ENCODE peak calls at places on chromosomes 7 and 10, in seven cellular contexts. One of them, this sample, is unnamed.

GRCh38 chr10:50593523-50593922 is 30.2 kb downstream of the SGMS1 start:
- DNase-seq in neuronal stem cell: no peak
- DNase-seq in H1: no peak
- DNase-seq in mesenchymal stem cell: peak
- DNase-seq in H9: no peak
- DNase-seq in trophoblast cell: no peak
- DNase-seq in mesendoderm: no peak
- DNase-seq in this sample: peak

GRCh38 chr7:85261341-85261740 is 74.5 kb upstream of the SEMA3D start:
- DNase-seq in neuronal stem cell: no peak
- DNase-seq in H1: no peak
- DNase-seq in mesenchymal stem cell: peak
- DNase-seq in H9: no peak
- DNase-seq in trophoblast cell: no peak
- DNase-seq in mesendoderm: no peak
- DNase-seq in this sample: peak

GRCh38 chr7:36299223-36299760 is 90.4 kb upstream of the ANLN start:
- DNase-seq in neuronal stem cell: no peak
- DNase-seq in H1: no peak
- DNase-seq in mesenchymal stem cell: no peak
- DNase-seq in H9: no peak
- DNase-seq in trophoblast cell: no peak
- DNase-seq in mesendoderm: no peak
- DNase-seq in this sample: no peak

GRCh38 chr7:2710256-2710655 is 22.3 kb downstream of the AMZ1 start:
- DNase-seq in neuronal stem cell: no peak
- DNase-seq in H1: no peak
- DNase-seq in mesenchymal stem cell: no peak
- DNase-seq in H9: no peak
- DNase-seq in trophoblast cell: no peak
- DNase-seq in mesendoderm: no peak
- DNase-seq in this sample: no peak

GRCh38 chr10:218753-219152 is 83.5 kb downstream of the ZMYND11 start:
- DNase-seq in neuronal stem cell: no peak
- DNase-seq in H1: no peak
- DNase-seq in mesenchymal stem cell: no peak
- DNase-seq in H9: no peak
- DNase-seq in trophoblast cell: no peak
- DNase-seq in mesendoderm: no peak
- DNase-seq in this sample: no peak

GRCh38 chr10:20041931-20042330 is 225.7 kb downstream of the PLXDC2 start:
- DNase-seq in neuronal stem cell: no peak
- DNase-seq in H1: no peak
- DNase-seq in mesenchymal stem cell: no peak
- DNase-seq in H9: no peak
- DNase-seq in trophoblast cell: no peak
- DNase-seq in mesendoderm: no peak
- DNase-seq in this sample: no peak

GRCh38 chr10:104336829-104337526 is 1.3 kb downstream of the ITPRIP start:
- DNase-seq in neuronal stem cell: no peak
- DNase-seq in H1: no peak
- DNase-seq in mesenchymal stem cell: peak
- DNase-seq in H9: no peak
- DNase-seq in trophoblast cell: peak
- DNase-seq in mesendoderm: peak
- DNase-seq in this sample: peak

GRCh38 chr7:111294494-111294893 is 203.6 kb downstream of the LRRN3 start:
- DNase-seq in neuronal stem cell: no peak
- DNase-seq in H1: no peak
- DNase-seq in mesenchymal stem cell: no peak
- DNase-seq in H9: no peak
- DNase-seq in trophoblast cell: no peak
- DNase-seq in mesendoderm: no peak
- DNase-seq in this sample: no peak

GRCh38 chr10:48333856-48334255 is 27.4 kb downstream of the MAPK8 start:
- DNase-seq in neuronal stem cell: no peak
- DNase-seq in H1: no peak
- DNase-seq in mesenchymal stem cell: no peak
- DNase-seq in H9: no peak
- DNase-seq in trophoblast cell: no peak
- DNase-seq in mesendoderm: peak
- DNase-seq in this sample: peak

GRCh38 chr7:156017431-156017830 is 205.2 kb upstream of the SHH start:
- DNase-seq in neuronal stem cell: no peak
- DNase-seq in H1: no peak
- DNase-seq in mesenchymal stem cell: no peak
- DNase-seq in H9: no peak
- DNase-seq in trophoblast cell: no peak
- DNase-seq in mesendoderm: no peak
- DNase-seq in this sample: no peak

GRCh38 chr7:131556912-131557457 is 557 bp upstream of the PODXL start:
- DNase-seq in neuronal stem cell: no peak
- DNase-seq in H1: no peak
- DNase-seq in mesenchymal stem cell: no peak
- DNase-seq in H9: peak
- DNase-seq in trophoblast cell: no peak
- DNase-seq in mesendoderm: peak
- DNase-seq in this sample: no peak

DNA sequence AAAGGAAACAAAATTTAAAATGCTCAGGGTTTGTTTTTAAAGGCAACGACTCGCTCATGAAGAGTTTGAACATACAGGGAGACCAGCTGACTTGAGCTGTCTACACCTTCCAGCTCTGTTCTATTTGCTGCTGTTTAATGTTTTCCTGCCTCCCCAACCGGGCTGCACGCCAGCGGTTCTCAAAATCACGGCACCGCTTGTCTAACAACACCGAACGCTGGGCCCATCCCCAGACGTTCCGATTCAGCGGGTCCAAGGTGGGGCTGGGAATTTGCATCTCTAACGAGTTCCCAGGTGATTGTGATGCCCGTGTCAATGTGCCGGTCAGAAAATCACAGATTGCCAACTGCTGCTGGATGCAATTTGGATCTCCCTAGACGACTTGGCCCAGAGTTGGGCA is 28.3 kb downstream of the CELF2 start:
- DNase-seq in neuronal stem cell: no peak
- DNase-seq in H1: no peak
- DNase-seq in mesenchymal stem cell: no peak
- DNase-seq in H9: no peak
- DNase-seq in trophoblast cell: no peak
- DNase-seq in mesendoderm: no peak
- DNase-seq in this sample: no peak
- H3K27ac ChIP-seq in neuronal stem cell: no peak
- H3K27ac ChIP-seq in H1: no peak
- H3K27ac ChIP-seq in mesenchymal stem cell: no peak
- H3K27ac ChIP-seq in H9: no peak
- H3K27ac ChIP-seq in trophoblast cell: no peak
- H3K27ac ChIP-seq in mesendoderm: no peak
- H3K27ac ChIP-seq in this sample: no peak

DNA sequence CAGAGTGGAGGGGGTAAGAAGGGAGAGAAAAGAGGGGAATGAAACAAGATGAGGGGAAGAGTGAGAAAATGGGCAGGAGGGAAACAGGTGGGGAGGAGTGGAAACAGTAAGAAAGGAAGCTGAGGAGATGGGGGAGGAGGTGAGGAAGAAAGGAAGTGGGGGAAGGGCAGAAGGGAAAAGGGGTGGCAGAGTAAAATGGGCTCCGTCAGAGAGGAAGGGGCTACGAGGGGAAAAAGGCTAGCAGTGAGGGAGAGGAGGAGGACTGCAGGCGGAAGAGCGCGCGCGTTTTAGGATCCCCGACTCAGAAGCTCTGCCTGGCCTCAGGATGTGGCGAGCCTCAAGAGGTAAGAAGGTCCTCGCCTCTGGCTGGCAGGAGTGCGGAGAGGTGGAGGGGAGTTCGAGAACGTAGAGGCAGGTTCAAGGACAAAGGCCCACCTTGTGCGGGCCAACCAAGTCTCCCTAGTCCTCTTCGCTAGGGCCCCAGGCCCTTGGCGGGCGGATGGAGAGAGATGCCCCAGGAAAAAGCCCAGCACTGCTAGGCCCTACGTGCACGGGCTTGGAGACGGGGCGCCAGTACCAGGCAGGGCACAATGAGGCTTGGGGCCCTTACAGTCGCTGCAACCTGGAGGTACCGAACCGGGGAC is 5.8 kb upstream of the NKX2-3 start:
- DNase-seq in neuronal stem cell: no peak
- DNase-seq in H1: no peak
- DNase-seq in mesenchymal stem cell: no peak
- DNase-seq in H9: no peak
- DNase-seq in trophoblast cell: no peak
- DNase-seq in mesendoderm: no peak
- DNase-seq in this sample: no peak
- H3K4me2 ChIP-seq in neuronal stem cell: no peak
- H3K4me2 ChIP-seq in H1: peak
- H3K4me2 ChIP-seq in mesenchymal stem cell: no peak
- H3K4me2 ChIP-seq in H9: peak
- H3K4me2 ChIP-seq in trophoblast cell: peak
- H3K4me2 ChIP-seq in mesendoderm: no peak
- H3K4me2 ChIP-seq in this sample: no peak

DNA sequence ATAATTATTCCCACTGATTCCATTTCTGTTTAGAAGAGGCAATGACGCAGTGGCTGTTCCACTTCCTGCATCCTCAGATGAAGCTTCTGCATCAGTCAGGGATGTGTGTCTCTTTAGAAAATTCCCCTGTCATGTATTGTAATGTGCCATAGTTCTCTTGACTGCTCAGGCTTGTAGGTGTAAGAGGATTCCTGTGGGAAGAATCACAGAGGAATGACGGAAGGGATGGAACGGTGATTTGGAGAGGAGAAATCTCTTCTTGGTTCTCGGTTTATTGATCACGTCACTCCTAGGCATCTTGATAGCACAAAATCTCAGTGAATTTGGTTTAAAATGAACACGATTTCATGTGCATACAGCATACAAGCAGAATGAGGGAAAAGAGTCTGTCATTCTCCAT is 69.8 kb upstream of the PRKCQ start:
- DNase-seq in neuronal stem cell: no peak
- DNase-seq in H1: no peak
- DNase-seq in mesenchymal stem cell: no peak
- DNase-seq in H9: no peak
- DNase-seq in trophoblast cell: no peak
- DNase-seq in mesendoderm: no peak
- DNase-seq in this sample: no peak
- H2AK5ac ChIP-seq in neuronal stem cell: no peak
- H2AK5ac ChIP-seq in H1: no peak
- H2AK5ac ChIP-seq in mesenchymal stem cell: no peak
- H2AK5ac ChIP-seq in H9: no peak
- H2AK5ac ChIP-seq in trophoblast cell: no peak
- H2AK5ac ChIP-seq in mesendoderm: no peak
- H2AK5ac ChIP-seq in this sample: no peak

DNA sequence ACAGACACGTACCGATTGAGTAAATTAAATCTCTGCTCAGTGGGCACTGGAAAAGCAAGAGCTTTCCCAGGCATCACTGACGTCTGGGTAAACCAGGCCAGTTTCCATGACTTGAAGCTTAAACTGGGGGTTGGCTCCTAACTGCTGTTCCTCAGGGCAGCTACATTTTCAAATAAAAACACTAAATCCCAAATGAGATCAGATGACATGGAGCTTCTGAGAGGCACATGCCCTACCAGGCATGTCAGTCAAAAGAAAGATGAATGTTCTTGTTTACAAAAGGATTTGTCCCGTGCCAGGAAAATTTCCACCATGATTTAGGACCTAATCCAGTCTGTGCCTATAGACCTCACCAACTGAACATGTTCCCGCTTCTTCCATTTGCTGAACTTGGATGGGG is 220.2 kb downstream of the KCNMA1 start:
- DNase-seq in neuronal stem cell: no peak
- DNase-seq in H1: no peak
- DNase-seq in mesenchymal stem cell: no peak
- DNase-seq in H9: no peak
- DNase-seq in trophoblast cell: no peak
- DNase-seq in mesendoderm: no peak
- DNase-seq in this sample: no peak
- H3K27ac ChIP-seq in neuronal stem cell: no peak
- H3K27ac ChIP-seq in H1: no peak
- H3K27ac ChIP-seq in mesenchymal stem cell: peak
- H3K27ac ChIP-seq in H9: no peak
- H3K27ac ChIP-seq in trophoblast cell: peak
- H3K27ac ChIP-seq in mesendoderm: no peak
- H3K27ac ChIP-seq in this sample: peak

GRCh38 chr7:37673523-37673922 is 10.0 kb upstream of the GPR141 start:
- DNase-seq in neuronal stem cell: no peak
- DNase-seq in H1: no peak
- DNase-seq in mesenchymal stem cell: no peak
- DNase-seq in H9: no peak
- DNase-seq in trophoblast cell: no peak
- DNase-seq in mesendoderm: no peak
- DNase-seq in this sample: no peak

GRCh38 chr7:37665352-37666022 is 18.1 kb upstream of the GPR141 start:
- DNase-seq in neuronal stem cell: no peak
- DNase-seq in H1: no peak
- DNase-seq in mesenchymal stem cell: no peak
- DNase-seq in H9: no peak
- DNase-seq in trophoblast cell: no peak
- DNase-seq in mesendoderm: no peak
- DNase-seq in this sample: no peak

GRCh38 chr7:37666026-37666780 is 17.4 kb upstream of the GPR141 start:
- DNase-seq in neuronal stem cell: no peak
- DNase-seq in H1: no peak
- DNase-seq in mesenchymal stem cell: no peak
- DNase-seq in H9: no peak
- DNase-seq in trophoblast cell: peak
- DNase-seq in mesendoderm: no peak
- DNase-seq in this sample: no peak

GRCh38 chr7:37671871-37672270 is 11.7 kb upstream of the GPR141 start:
- DNase-seq in neuronal stem cell: no peak
- DNase-seq in H1: no peak
- DNase-seq in mesenchymal stem cell: no peak
- DNase-seq in H9: no peak
- DNase-seq in trophoblast cell: peak
- DNase-seq in mesendoderm: no peak
- DNase-seq in this sample: no peak

DNA sequence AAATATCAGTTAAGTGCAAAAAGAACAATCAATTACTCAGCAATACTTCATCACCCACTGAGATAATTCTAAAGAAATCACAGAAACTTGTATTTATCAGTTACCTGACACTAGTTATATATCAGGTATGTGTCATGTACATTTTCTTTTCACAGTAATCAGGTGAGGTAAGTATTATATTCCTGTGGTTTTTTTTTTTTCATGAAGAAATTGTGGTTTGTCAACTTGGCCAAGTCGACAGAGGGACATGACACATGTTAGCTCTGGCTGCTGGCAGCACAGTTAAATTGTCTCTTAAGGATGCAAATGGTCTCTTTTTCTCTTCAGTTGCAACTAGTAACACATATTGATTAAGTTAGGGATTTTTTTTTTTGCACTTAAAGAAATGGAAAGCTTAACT is 13.7 kb upstream of the GPR141 start:
- DNase-seq in neuronal stem cell: no peak
- DNase-seq in H1: no peak
- DNase-seq in mesenchymal stem cell: no peak
- DNase-seq in H9: no peak
- DNase-seq in trophoblast cell: peak
- DNase-seq in mesendoderm: no peak
- DNase-seq in this sample: no peak
- H3K4me2 ChIP-seq in neuronal stem cell: no peak
- H3K4me2 ChIP-seq in H1: no peak
- H3K4me2 ChIP-seq in mesenchymal stem cell: no peak
- H3K4me2 ChIP-seq in H9: no peak
- H3K4me2 ChIP-seq in trophoblast cell: no peak
- H3K4me2 ChIP-seq in mesendoderm: no peak
- H3K4me2 ChIP-seq in this sample: no peak

GRCh38 chr7:159296093-159296681 is 151.5 kb upstream of the VIPR2 start:
- DNase-seq in neuronal stem cell: no peak
- DNase-seq in H1: no peak
- DNase-seq in mesenchymal stem cell: no peak
- DNase-seq in H9: no peak
- DNase-seq in trophoblast cell: no peak
- DNase-seq in mesendoderm: no peak
- DNase-seq in this sample: no peak
- H2AK5ac ChIP-seq in neuronal stem cell: no peak
- H2AK5ac ChIP-seq in H1: no peak
- H2AK5ac ChIP-seq in mesenchymal stem cell: no peak
- H2AK5ac ChIP-seq in H9: no peak
- H2AK5ac ChIP-seq in trophoblast cell: no peak
- H2AK5ac ChIP-seq in mesendoderm: no peak
- H2AK5ac ChIP-seq in this sample: no peak

This sample was measured in IMR-90.